ENCODE peak calls at places on chromosomes 5 and 9, in five cellular contexts. W, X, I, Q and A are unnamed samples.

GRCh38 chr9:6646028-6646636 is 603 bp upstream of the GLDC start:
- DNase-seq in Q (no peak), W (no peak), X (no peak), I (no peak), A (no peak)

GRCh38 chr5:151082274-151082902 is 1.6 kb upstream of the TNIP1 start:
- DNase-seq in W (no peak), X (no peak), I (no peak), Q (no peak), A (no peak)

GRCh38 chr9:3936520-3937235 is 363.2 kb downstream of the GLIS3 start:
- DNase-seq in I (no peak), W (no peak), X (peak), Q (no peak), A (no peak)

GRCh38 chr9:32011049-32011448 is 373.4 kb upstream of the ACO1 start:
- DNase-seq in Q (no peak), X (no peak), W (no peak), I (no peak), A (no peak)

GRCh38 chr9:3971391-3972082 is 328.3 kb downstream of the GLIS3 start:
- DNase-seq in W (no peak), I (no peak), X (no peak), Q (no peak), A (no peak)

GRCh38 chr9:89496645-89497044 is 1.3 kb downstream of the SEMA4D start:
- DNase-seq in Q (no peak), I (no peak), X (peak), W (no peak), A (no peak)

GRCh38 chr5:132227485-132228240 is at the start of gene P4HA2:
- DNase-seq in W (no peak), I (peak), X (peak), Q (peak), A (peak)

GRCh38 chr9:98667241-98667640 is 41.5 kb downstream of the GABBR2 start:
- DNase-seq in Q (no peak), I (no peak), X (no peak), W (no peak), A (no peak)

GRCh38 chr5:89435347-89435746 is 552.4 kb upstream of the MEF2C start:
- DNase-seq in X (no peak), Q (no peak), I (no peak), W (no peak), A (no peak)

GRCh38 chr5:54701179-54701578 is 183.6 kb downstream of the SNX18 start:
- DNase-seq in W (no peak), Q (no peak), X (peak), I (peak), A (peak)

GRCh38 chr5:143037071-143037470 is 266.9 kb downstream of the ARHGAP26 start:
- DNase-seq in W (no peak), X (no peak), Q (no peak), I (no peak), A (no peak)

GRCh38 chr9:133729646-133730281 is 8.4 kb downstream of the SARDH start:
- DNase-seq in W (no peak), Q (no peak), I (no peak), X (no peak), A (no peak)

GRCh38 chr9:121703014-121703734 is 51.7 kb downstream of the DAB2IP start:
- DNase-seq in X (no peak), W (no peak), Q (no peak), I (no peak), A (no peak)

GRCh38 chr9:69066955-69067354 is 31.4 kb downstream of the FXN start:
- DNase-seq in W (no peak), X (no peak), I (no peak), Q (no peak), A (no peak)

GRCh38 chr9:118575341-118576070 is 793.7 kb downstream of the BRINP1 start:
- DNase-seq in X (no peak), Q (no peak), W (no peak), I (peak), A (no peak)

GRCh38 chr5:134563962-134564361 is 38.5 kb downstream of the JADE2 start:
- DNase-seq in I (no peak), X (no peak), Q (no peak), W (no peak), A (no peak)

GRCh38 chr9:4050686-4051315 is 249.1 kb downstream of the GLIS3 start:
- DNase-seq in X (no peak), Q (no peak), I (no peak), W (no peak), A (no peak)

GRCh38 chr5:96687812-96688453 is 25.8 kb downstream of the CAST start:
- DNase-seq in I (peak), X (no peak), Q (no peak), W (no peak), A (no peak)

GRCh38 chr5:171736976-171737848 is 48.4 kb upstream of the SMIM23 start:
- DNase-seq in W (no peak), X (peak), I (no peak), Q (no peak), A (peak)

GRCh38 chr9:34282096-34282495 is 47.0 kb downstream of the KIF24 start:
- DNase-seq in Q (no peak), I (no peak), X (no peak), W (no peak), A (peak)

GRCh38 chr5:128491291-128491690 is 46.8 kb downstream of the FBN2 start:
- DNase-seq in I (no peak), Q (no peak), X (no peak), W (no peak), A (no peak)

GRCh38 chr5:128498844-128499455 is 39.1 kb downstream of the FBN2 start:
- DNase-seq in Q (no peak), X (no peak), W (no peak), I (peak), A (peak)

GRCh38 chr5:128493657-128494329 is 44.3 kb downstream of the FBN2 start:
- DNase-seq in I (no peak), Q (no peak), W (no peak), X (no peak), A (no peak)

GRCh38 chr5:128494516-128494915 is 43.5 kb downstream of the FBN2 start:
- DNase-seq in X (no peak), Q (no peak), W (no peak), I (no peak), A (no peak)
- TF ChIP-seq CTCF in X (no peak), Q (no peak), W (no peak), I (peak), A (no peak)

DNA sequence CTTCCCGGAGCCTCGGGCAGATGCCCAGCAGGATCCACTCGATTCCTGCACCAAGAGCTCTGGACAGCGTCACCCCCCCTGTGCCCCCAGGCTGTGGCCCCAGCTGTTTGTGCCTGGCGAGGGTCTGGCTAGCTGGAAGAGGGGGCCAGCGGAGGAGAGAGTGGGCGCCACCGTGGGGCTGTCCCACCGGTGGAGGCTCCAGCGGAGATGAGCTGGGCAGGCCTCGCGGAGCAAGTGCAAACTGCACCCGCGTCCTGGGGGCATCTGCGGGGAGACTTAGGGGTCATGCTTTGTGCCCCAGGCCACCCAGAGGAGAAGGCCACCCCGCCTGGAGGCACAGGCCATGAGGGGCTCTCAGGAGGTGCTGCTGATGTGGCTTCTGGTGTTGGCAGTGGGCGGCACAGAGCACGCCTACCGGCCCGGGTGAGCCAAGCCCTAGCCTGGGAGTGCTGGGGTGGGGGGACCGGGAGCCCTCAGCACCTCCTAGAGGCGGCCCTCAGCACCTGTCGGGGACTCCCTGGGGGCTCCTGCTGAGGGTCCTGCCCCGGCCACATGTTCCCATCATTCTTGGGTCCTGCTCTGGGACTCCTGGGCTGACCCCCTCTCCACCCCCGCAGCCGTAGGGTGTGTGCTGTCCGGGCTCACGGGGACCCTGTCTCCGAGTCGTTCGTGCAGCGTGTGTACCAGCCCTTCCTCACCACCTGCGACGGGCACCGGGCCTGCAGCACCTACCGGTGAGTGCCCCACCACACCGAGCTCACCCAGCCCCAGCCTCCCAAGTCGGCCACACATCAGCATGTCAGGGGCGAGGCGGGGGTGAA is 5.4 kb downstream of the EGFL7 start:
- DNase-seq in X (no peak), Q (no peak), W (no peak), I (no peak), A (no peak)
- TF ChIP-seq CTCF in X (no peak), Q (no peak), W (no peak), I (no peak), A (no peak)

GRCh38 chr9:136308262-136309053 is 4.6 kb upstream of the CCDC187 start:
- DNase-seq in Q (no peak), X (no peak), I (no peak), W (no peak), A (no peak)
- TF ChIP-seq CTCF in Q (no peak), X (no peak), I (no peak), W (no peak), A (no peak)

GRCh38 chr9:5321058-5321457 is 16.5 kb upstream of the RLN2 start:
- DNase-seq in W (no peak), I (peak), Q (no peak), X (no peak), A (no peak)
- TF ChIP-seq CTCF in W (no peak), I (peak), Q (no peak), X (no peak), A (no peak)

GRCh38 chr5:125011014-125011413 is 264.6 kb upstream of the ZNF608 start:
- DNase-seq in W (no peak), X (no peak), I (no peak), Q (no peak), A (no peak)
- TF ChIP-seq CTCF in W (no peak), X (no peak), I (no peak), Q (no peak), A (no peak)

GRCh38 chr5:110045153-110045552 is 355.4 kb downstream of the MAN2A1 start:
- DNase-seq in X (no peak), W (no peak), I (no peak), Q (no peak), A (peak)
- TF ChIP-seq CTCF in X (no peak), W (no peak), I (no peak), Q (no peak), A (peak)

DNA sequence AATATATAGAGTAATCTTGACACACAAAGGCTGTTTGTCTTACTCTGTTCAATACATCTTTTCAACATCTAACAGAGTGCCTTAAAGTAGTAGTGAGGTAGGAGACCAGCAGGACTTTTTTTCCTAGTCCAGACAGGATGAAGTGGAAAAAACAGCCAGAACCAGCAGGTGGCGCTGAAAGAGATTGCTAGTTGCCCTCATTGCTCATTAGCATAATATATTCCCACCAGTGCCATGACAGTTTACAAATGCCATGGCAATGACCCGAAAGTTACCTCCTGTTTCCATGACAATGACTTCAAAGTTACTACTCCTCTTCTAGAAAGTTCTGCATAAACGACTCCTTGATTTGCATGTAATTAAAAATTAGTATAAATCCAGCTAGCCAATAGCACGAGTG is 387.4 kb downstream of the ACTL7B start:
- DNase-seq in I (peak), W (no peak), X (no peak), Q (peak), A (no peak)
- TF ChIP-seq CTCF in I (peak), W (no peak), X (no peak), Q (peak), A (peak)

DNA sequence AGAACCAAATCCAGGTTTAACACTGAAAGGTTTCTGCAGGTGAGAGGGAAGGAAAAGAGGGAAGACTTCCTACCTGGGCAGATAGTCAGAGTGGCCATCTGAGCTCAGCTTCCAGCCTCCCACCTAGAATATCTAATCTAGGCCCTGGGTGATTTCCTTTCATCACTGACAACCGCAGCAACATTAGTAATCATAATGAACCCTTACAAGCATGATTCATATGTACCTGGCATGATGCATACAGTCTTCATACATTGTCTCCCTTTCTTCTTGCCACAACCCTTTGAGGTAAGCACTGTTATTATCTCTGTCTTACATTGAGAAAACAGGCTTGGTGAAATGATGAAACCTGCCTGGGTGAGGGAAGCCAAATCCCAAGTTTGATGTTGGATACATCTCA is 13.5 kb downstream of the AFAP1L1 start:
- DNase-seq in Q (no peak), X (no peak), I (no peak), W (no peak), A (no peak)
- TF ChIP-seq CTCF in Q (no peak), X (no peak), I (no peak), W (no peak), A (no peak)

DNA sequence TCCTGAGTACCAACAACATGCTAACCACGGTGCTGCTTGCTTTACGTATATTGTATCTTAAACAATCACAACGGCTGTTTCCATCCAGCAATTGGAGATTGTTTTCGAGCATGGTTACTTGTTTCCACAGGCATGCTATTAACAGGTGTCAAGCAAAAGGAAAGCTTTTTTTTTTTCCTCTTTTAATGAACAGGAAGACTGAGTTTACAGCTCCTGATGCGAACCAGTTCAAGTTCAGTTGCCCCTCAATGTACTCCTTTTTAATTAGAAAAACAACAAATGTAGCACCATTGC is 186.8 kb downstream of the PDZD2 start:
- DNase-seq in I (no peak), X (no peak), W (no peak), Q (no peak), A (no peak)
- TF ChIP-seq CTCF in I (no peak), X (no peak), W (peak), Q (no peak), A (no peak)

GRCh38 chr9:128636024-128636390 is 20.6 kb downstream of the DYNC2I2 start:
- DNase-seq in W (no peak), X (no peak), I (no peak), Q (peak), A (no peak)
- TF ChIP-seq CTCF in W (no peak), X (no peak), I (no peak), Q (no peak), A (no peak)